ENCODE peak calls at places on chromosomes 1 and 21, in six cellular contexts. One of them, this sample, is unnamed.

GRCh38 chr1:32998997-32999396 is 34.4 kb upstream of the RNF19B start:
- DNase-seq in endothelial cell of umbilical vein: no peak
- DNase-seq in lower leg skin: no peak
- DNase-seq in ovary: no peak
- DNase-seq in adrenal gland: peak
- DNase-seq in upper lobe of left lung: no peak
- DNase-seq in this sample: no peak

GRCh38 chr1:24990136-24990535 is 60.1 kb upstream of the RUNX3 start:
- DNase-seq in endothelial cell of umbilical vein: no peak
- DNase-seq in lower leg skin: no peak
- DNase-seq in ovary: no peak
- DNase-seq in adrenal gland: no peak
- DNase-seq in upper lobe of left lung: no peak
- DNase-seq in this sample: no peak

GRCh38 chr1:55481634-55482033 is 266.5 kb upstream of the USP24 start:
- DNase-seq in endothelial cell of umbilical vein: no peak
- DNase-seq in lower leg skin: no peak
- DNase-seq in ovary: no peak
- DNase-seq in adrenal gland: no peak
- DNase-seq in upper lobe of left lung: no peak
- DNase-seq in this sample: no peak

GRCh38 chr1:234533975-234534876 is 55.2 kb upstream of the TARBP1 start:
- DNase-seq in endothelial cell of umbilical vein: peak
- DNase-seq in lower leg skin: peak
- DNase-seq in ovary: peak
- DNase-seq in adrenal gland: peak
- DNase-seq in upper lobe of left lung: peak
- DNase-seq in this sample: no peak

GRCh38 chr1:218499021-218499691 is 154.0 kb downstream of the TGFB2 start:
- DNase-seq in endothelial cell of umbilical vein: peak
- DNase-seq in lower leg skin: no peak
- DNase-seq in ovary: no peak
- DNase-seq in adrenal gland: no peak
- DNase-seq in upper lobe of left lung: no peak
- DNase-seq in this sample: no peak

GRCh38 chr1:11981378-11982009 is 1.2 kb downstream of the MFN2 start:
- DNase-seq in endothelial cell of umbilical vein: no peak
- DNase-seq in lower leg skin: no peak
- DNase-seq in ovary: no peak
- DNase-seq in adrenal gland: no peak
- DNase-seq in upper lobe of left lung: no peak
- DNase-seq in this sample: no peak

GRCh38 chr1:48817505-48818114 is 40.9 kb upstream of the BEND5 start:
- DNase-seq in endothelial cell of umbilical vein: no peak
- DNase-seq in lower leg skin: no peak
- DNase-seq in ovary: peak
- DNase-seq in adrenal gland: peak
- DNase-seq in upper lobe of left lung: peak
- DNase-seq in this sample: no peak

GRCh38 chr1:8419172-8419571 is 101.3 kb downstream of the SLC45A1 start:
- DNase-seq in endothelial cell of umbilical vein: no peak
- DNase-seq in lower leg skin: no peak
- DNase-seq in ovary: no peak
- DNase-seq in adrenal gland: no peak
- DNase-seq in upper lobe of left lung: no peak
- DNase-seq in this sample: no peak

GRCh38 chr1:30786264-30786991 is 28.9 kb upstream of the LAPTM5 start:
- DNase-seq in endothelial cell of umbilical vein: no peak
- DNase-seq in lower leg skin: no peak
- DNase-seq in ovary: no peak
- DNase-seq in adrenal gland: no peak
- DNase-seq in upper lobe of left lung: no peak
- DNase-seq in this sample: no peak

GRCh38 chr1:38133304-38133703 is 86.7 kb upstream of the POU3F1 start:
- DNase-seq in endothelial cell of umbilical vein: no peak
- DNase-seq in lower leg skin: no peak
- DNase-seq in ovary: no peak
- DNase-seq in adrenal gland: no peak
- DNase-seq in upper lobe of left lung: no peak
- DNase-seq in this sample: no peak

GRCh38 chr1:226990133-226990716 is 50.1 kb downstream of the COQ8A start:
- DNase-seq in endothelial cell of umbilical vein: peak
- DNase-seq in lower leg skin: no peak
- DNase-seq in ovary: no peak
- DNase-seq in adrenal gland: peak
- DNase-seq in upper lobe of left lung: peak
- DNase-seq in this sample: no peak

GRCh38 chr1:54968581-54968980 is 11.8 kb upstream of the TMEM61 start:
- DNase-seq in endothelial cell of umbilical vein: no peak
- DNase-seq in lower leg skin: no peak
- DNase-seq in ovary: no peak
- DNase-seq in adrenal gland: no peak
- DNase-seq in upper lobe of left lung: peak
- DNase-seq in this sample: no peak

GRCh38 chr21:46213620-46214286 is 14.8 kb downstream of the LSS start:
- DNase-seq in endothelial cell of umbilical vein: no peak
- DNase-seq in lower leg skin: peak
- DNase-seq in ovary: peak
- DNase-seq in adrenal gland: no peak
- DNase-seq in upper lobe of left lung: no peak
- DNase-seq in this sample: no peak

GRCh38 chr1:115295904-115296696 is 41.9 kb downstream of the NGF start:
- DNase-seq in endothelial cell of umbilical vein: no peak
- DNase-seq in lower leg skin: no peak
- DNase-seq in ovary: no peak
- DNase-seq in adrenal gland: no peak
- DNase-seq in upper lobe of left lung: no peak
- DNase-seq in this sample: no peak

GRCh38 chr1:157277281-157277680 is 139.1 kb upstream of the ETV3 start:
- DNase-seq in endothelial cell of umbilical vein: no peak
- DNase-seq in lower leg skin: no peak
- DNase-seq in ovary: no peak
- DNase-seq in adrenal gland: no peak
- DNase-seq in upper lobe of left lung: no peak
- DNase-seq in this sample: no peak

GRCh38 chr1:182450087-182450486 is at the start of gene RGSL1:
- DNase-seq in endothelial cell of umbilical vein: no peak
- DNase-seq in lower leg skin: no peak
- DNase-seq in ovary: no peak
- DNase-seq in adrenal gland: no peak
- DNase-seq in upper lobe of left lung: no peak
- DNase-seq in this sample: no peak

GRCh38 chr1:164768045-164768402 is 209.0 kb downstream of the PBX1 start:
- DNase-seq in endothelial cell of umbilical vein: no peak
- DNase-seq in lower leg skin: no peak
- DNase-seq in ovary: no peak
- DNase-seq in adrenal gland: no peak
- DNase-seq in upper lobe of left lung: no peak
- DNase-seq in this sample: no peak

GRCh38 chr1:18957532-18958295 is 1.2 kb upstream of the IFFO2 start:
- DNase-seq in endothelial cell of umbilical vein: no peak
- DNase-seq in lower leg skin: no peak
- DNase-seq in ovary: no peak
- DNase-seq in adrenal gland: no peak
- DNase-seq in upper lobe of left lung: no peak
- DNase-seq in this sample: no peak

GRCh38 chr1:221708076-221708571 is 33.8 kb downstream of the DUSP10 start:
- DNase-seq in endothelial cell of umbilical vein: no peak
- DNase-seq in lower leg skin: no peak
- DNase-seq in ovary: no peak
- DNase-seq in adrenal gland: peak
- DNase-seq in upper lobe of left lung: peak
- DNase-seq in this sample: peak

GRCh38 chr1:218347713-218348627 is 2.8 kb downstream of the TGFB2 start:
- DNase-seq in endothelial cell of umbilical vein: peak
- DNase-seq in lower leg skin: no peak
- DNase-seq in ovary: peak
- DNase-seq in adrenal gland: no peak
- DNase-seq in upper lobe of left lung: no peak
- DNase-seq in this sample: no peak

GRCh38 chr1:232767381-232768074 is 37.7 kb upstream of the MAP10 start:
- DNase-seq in endothelial cell of umbilical vein: no peak
- DNase-seq in lower leg skin: peak
- DNase-seq in ovary: peak
- DNase-seq in adrenal gland: peak
- DNase-seq in upper lobe of left lung: peak
- DNase-seq in this sample: no peak

GRCh38 chr1:202017385-202018225 is 7.2 kb downstream of the ELF3 start:
- DNase-seq in endothelial cell of umbilical vein: no peak
- DNase-seq in lower leg skin: no peak
- DNase-seq in ovary: no peak
- DNase-seq in adrenal gland: no peak
- DNase-seq in upper lobe of left lung: peak
- DNase-seq in this sample: no peak

GRCh38 chr21:44878053-44878982 is 4.8 kb upstream of the PTTG1IP start:
- DNase-seq in endothelial cell of umbilical vein: peak
- DNase-seq in lower leg skin: no peak
- DNase-seq in ovary: no peak
- DNase-seq in adrenal gland: peak
- DNase-seq in upper lobe of left lung: peak
- DNase-seq in this sample: no peak

GRCh38 chr21:42617476-42617875 is 35.9 kb upstream of the PDE9A start:
- DNase-seq in endothelial cell of umbilical vein: no peak
- DNase-seq in lower leg skin: peak
- DNase-seq in ovary: no peak
- DNase-seq in adrenal gland: no peak
- DNase-seq in upper lobe of left lung: peak
- DNase-seq in this sample: no peak

GRCh38 chr1:39268906-39269305 is 64.4 kb downstream of the MACF1 start:
- DNase-seq in endothelial cell of umbilical vein: no peak
- DNase-seq in lower leg skin: no peak
- DNase-seq in ovary: no peak
- DNase-seq in adrenal gland: no peak
- DNase-seq in upper lobe of left lung: no peak
- DNase-seq in this sample: no peak

GRCh38 chr21:14567557-14568279 is 21.6 kb upstream of the SAMSN1 start:
- DNase-seq in endothelial cell of umbilical vein: no peak
- DNase-seq in lower leg skin: no peak
- DNase-seq in ovary: no peak
- DNase-seq in adrenal gland: peak
- DNase-seq in upper lobe of left lung: peak
- DNase-seq in this sample: no peak

GRCh38 chr1:1627842-1628655 is 3.9 kb upstream of the MMP23B start:
- DNase-seq in endothelial cell of umbilical vein: no peak
- DNase-seq in lower leg skin: peak
- DNase-seq in ovary: no peak
- DNase-seq in adrenal gland: no peak
- DNase-seq in upper lobe of left lung: no peak
- DNase-seq in this sample: no peak

GRCh38 chr1:94022471-94023189 is 98.3 kb downstream of the ABCA4 start:
- DNase-seq in endothelial cell of umbilical vein: peak
- DNase-seq in lower leg skin: no peak
- DNase-seq in ovary: no peak
- DNase-seq in adrenal gland: peak
- DNase-seq in upper lobe of left lung: peak
- DNase-seq in this sample: no peak

GRCh38 chr1:206540044-206540758 is 32.9 kb downstream of the RASSF5 start:
- DNase-seq in endothelial cell of umbilical vein: no peak
- DNase-seq in lower leg skin: no peak
- DNase-seq in ovary: peak
- DNase-seq in adrenal gland: peak
- DNase-seq in upper lobe of left lung: peak
- DNase-seq in this sample: no peak

GRCh38 chr1:43531906-43532584 is 1.4 kb downstream of the PTPRF start:
- DNase-seq in endothelial cell of umbilical vein: no peak
- DNase-seq in lower leg skin: no peak
- DNase-seq in ovary: no peak
- DNase-seq in adrenal gland: no peak
- DNase-seq in upper lobe of left lung: no peak
- DNase-seq in this sample: no peak

DNA sequence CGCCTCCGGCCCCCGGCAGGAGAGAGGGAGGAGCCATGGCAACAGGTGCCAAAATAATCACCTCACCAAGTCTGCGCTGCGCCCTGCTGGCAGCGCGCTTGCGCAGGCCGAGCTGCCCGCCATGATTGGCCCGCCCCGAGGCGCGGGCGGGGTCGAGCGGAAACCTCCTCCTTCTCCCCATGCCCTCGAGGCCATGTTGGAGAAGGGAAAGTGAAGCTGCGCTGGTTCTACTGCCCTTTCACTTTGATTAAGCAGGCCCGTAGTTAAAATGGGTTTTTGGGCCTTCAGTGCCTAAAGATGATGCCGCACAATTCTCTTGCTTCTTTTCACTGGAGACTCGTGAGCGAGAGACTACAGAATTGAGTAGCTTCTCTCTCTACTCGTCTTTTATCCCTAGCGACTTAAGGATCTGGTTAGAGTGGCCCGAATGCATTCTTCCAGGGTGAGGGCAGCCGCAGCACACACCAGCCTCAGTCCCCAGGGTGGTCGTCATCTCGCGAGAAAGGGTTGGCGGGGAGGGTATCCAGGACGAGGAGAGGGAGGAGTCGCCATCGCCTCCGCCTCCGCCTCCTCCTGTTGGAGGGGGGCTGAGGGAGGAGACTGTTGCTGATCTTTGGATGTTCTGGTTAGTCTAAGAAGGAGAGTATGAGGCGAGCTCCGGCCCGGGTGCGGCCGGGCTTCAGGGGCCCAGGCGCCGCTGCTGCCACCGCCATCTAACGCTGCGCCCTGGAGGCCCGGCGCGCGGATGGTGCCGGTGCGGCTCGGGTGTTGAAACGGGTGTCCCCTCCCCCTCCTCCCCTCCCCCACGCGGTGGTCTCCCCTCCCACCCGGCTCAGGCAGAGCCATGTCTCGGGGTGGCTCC is at the start of gene DCAF6:
- DNase-seq in endothelial cell of umbilical vein: peak
- DNase-seq in lower leg skin: peak
- DNase-seq in ovary: peak
- DNase-seq in adrenal gland: peak
- DNase-seq in upper lobe of left lung: peak
- DNase-seq in this sample: peak
- TF ChIP-seq POLR2A in endothelial cell of umbilical vein: peak
- TF ChIP-seq POLR2A in lower leg skin: no peak
- TF ChIP-seq POLR2A in ovary: peak
- TF ChIP-seq POLR2A in adrenal gland: peak
- TF ChIP-seq POLR2A in upper lobe of left lung: peak
- TF ChIP-seq POLR2A in this sample: peak

GRCh38 chr1:183915634-183916510 is 111.0 kb downstream of the RGL1 start:
- DNase-seq in endothelial cell of umbilical vein: peak
- DNase-seq in lower leg skin: peak
- DNase-seq in ovary: peak
- DNase-seq in adrenal gland: peak
- DNase-seq in upper lobe of left lung: peak
- DNase-seq in this sample: no peak
- TF ChIP-seq POLR2A in endothelial cell of umbilical vein: peak
- TF ChIP-seq POLR2A in lower leg skin: no peak
- TF ChIP-seq POLR2A in ovary: no peak
- TF ChIP-seq POLR2A in adrenal gland: no peak
- TF ChIP-seq POLR2A in upper lobe of left lung: no peak
- TF ChIP-seq POLR2A in this sample: no peak

GRCh38 chr1:154931940-154932487 is 4.5 kb downstream of the PMVK start:
- DNase-seq in endothelial cell of umbilical vein: no peak
- DNase-seq in lower leg skin: no peak
- DNase-seq in ovary: no peak
- DNase-seq in adrenal gland: no peak
- DNase-seq in upper lobe of left lung: peak
- DNase-seq in this sample: no peak
- TF ChIP-seq POLR2A in endothelial cell of umbilical vein: no peak
- TF ChIP-seq POLR2A in lower leg skin: no peak
- TF ChIP-seq POLR2A in ovary: no peak
- TF ChIP-seq POLR2A in adrenal gland: no peak
- TF ChIP-seq POLR2A in upper lobe of left lung: no peak
- TF ChIP-seq POLR2A in this sample: no peak

GRCh38 chr1:111503585-111504060 is at the start of the genes ADORA3 and TMIGD3:
- DNase-seq in endothelial cell of umbilical vein: no peak
- DNase-seq in lower leg skin: no peak
- DNase-seq in ovary: no peak
- DNase-seq in adrenal gland: peak
- DNase-seq in upper lobe of left lung: no peak
- DNase-seq in this sample: no peak
- TF ChIP-seq POLR2A in endothelial cell of umbilical vein: no peak
- TF ChIP-seq POLR2A in lower leg skin: no peak
- TF ChIP-seq POLR2A in ovary: no peak
- TF ChIP-seq POLR2A in adrenal gland: peak
- TF ChIP-seq POLR2A in upper lobe of left lung: no peak
- TF ChIP-seq POLR2A in this sample: no peak

This sample was measured in GM12892.